ENCODE peak calls at places on chromosomes 1 and 21, in ten cellular contexts. E is cardiac muscle cell; N is fibroblast of pulmonary artery; R is GM12878; X is cardiac fibroblast; B is fibroblast of the aortic adventitia; F is mucosa of descending colon; G is dorsolateral prefrontal cortex; Y is CD8-positive, alpha-beta T cell; S is HFF-Myc. O is an unnamed sample.

GRCh38 chr1:237814319-237814924 is 76.3 kb downstream of the ZP4 start:
- DNase-seq in Y (no peak), X (peak; percentile 11), R (no peak), S (no peak), G (no peak), B (peak; percentile 0), E (peak; percentile 17), F (no peak), N (peak; percentile 19), O (peak; percentile 17)

GRCh38 chr1:229828461-229828860 is 202.4 kb downstream of the URB2 start:
- DNase-seq in Y (no peak), E (no peak), F (no peak), R (no peak), S (no peak), G (no peak), N (no peak), B (no peak), X (no peak), O (no peak)

GRCh38 chr1:15941044-15941840 is 34.7 kb downstream of the ZBTB17 start:
- DNase-seq in S (no peak), G (peak; percentile 20), E (no peak), Y (no peak), F (no peak), X (no peak), N (no peak), R (no peak), B (no peak), O (no peak)

GRCh38 chr1:183025782-183026774 is 2.9 kb downstream of the LAMC1 start:
- DNase-seq in E (no peak), S (no peak), B (peak; percentile 47), X (peak; percentile 34), F (no peak), G (no peak), N (no peak), Y (no peak), R (peak; percentile 51), O (peak; percentile 35)

GRCh38 chr1:220734571-220735326 is 13.4 kb upstream of the MTARC2 start:
- DNase-seq in N (peak; percentile 77), Y (no peak), G (no peak), E (no peak), F (peak; percentile 60), B (peak; percentile 73), S (peak; percentile 50), R (no peak), X (peak; percentile 85), O (peak; percentile 59)

GRCh38 chr1:218480691-218481099 is 135.6 kb downstream of the TGFB2 start:
- DNase-seq in E (no peak), Y (no peak), S (no peak), F (no peak), X (peak; percentile 91), B (peak; percentile 85), G (no peak), R (no peak), N (peak; percentile 72), O (peak; percentile 80)

GRCh38 chr1:211589782-211590721 is 11.1 kb upstream of the SLC30A1 start:
- DNase-seq in G (peak; percentile 33), N (peak; percentile 91), R (no peak), X (peak; percentile 85), E (no peak), Y (no peak), B (peak; percentile 91), F (peak; percentile 62), S (no peak), O (peak; percentile 86)

GRCh38 chr21:34126269-34126668 is 52.9 kb downstream of the MRPS6 start:
- DNase-seq in E (peak; percentile 35), F (no peak), G (no peak), X (peak; percentile 30), R (no peak), Y (no peak), S (peak; percentile 55), N (no peak), B (peak; percentile 21), O (peak; percentile 68)

GRCh38 chr1:52364235-52364839 is 1.7 kb downstream of the CC2D1B start:
- DNase-seq in Y (no peak), R (no peak), B (no peak), F (peak; percentile 44), S (no peak), N (no peak), E (no peak), G (no peak), X (no peak), O (no peak)

GRCh38 chr1:119435061-119435460 is 20.1 kb downstream of the HSD3B2 start:
- DNase-seq in Y (no peak), E (no peak), N (no peak), X (peak; percentile 6), B (no peak), F (no peak), R (no peak), G (no peak), S (no peak), O (peak; percentile 66)
- H3K4me3 ChIP-seq in Y (no peak overlapping the region), E (no peak overlapping the region), N (no peak overlapping the region), X (no peak overlapping the region), B (no peak overlapping the region), F (no peak overlapping the region), R (no peak overlapping the region), G (no peak overlapping the region), S (no peak overlapping the region), O (no peak overlapping the region)

DNA sequence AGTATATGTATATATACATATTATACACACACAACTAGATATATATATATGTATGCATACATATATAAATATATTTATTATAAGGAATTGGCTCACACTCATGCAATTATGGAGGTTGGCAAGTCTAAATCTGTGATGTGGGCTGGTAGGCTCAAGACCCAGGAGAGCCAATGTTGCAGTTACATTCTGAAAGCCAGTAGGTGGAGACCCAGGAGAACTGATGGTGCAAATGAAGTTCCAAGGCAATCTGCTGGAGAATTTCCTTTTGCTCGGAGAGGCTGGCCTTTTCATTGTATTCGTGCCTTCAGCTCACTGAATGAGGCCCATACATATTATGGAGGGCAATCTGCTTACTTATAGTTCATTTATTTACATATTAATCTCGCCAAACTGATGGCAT is 9.4 kb downstream of the IVL start:
- DNase-seq in S (no peak), G (no peak), E (peak; percentile 39), Y (no peak), F (no peak), B (peak; percentile 9), R (no peak), X (no peak), N (no peak), O (peak; percentile 7)
- TF ChIP-seq CTCF in S (no peak), G (peak; percentile 49), E (no peak), Y (no peak), F (no peak), B (peak; percentile 29), R (no peak), X (no peak), N (no peak), O (peak; percentile 22)

GRCh38 chr1:156665539-156665938 is 11.7 kb downstream of the NES start:
- DNase-seq in G (no peak), E (no peak), F (no peak), B (no peak), Y (no peak), X (no peak), S (no peak), R (no peak), N (no peak), O (no peak)
- H3K4me3 ChIP-seq in G (no peak overlapping the region), E (no peak overlapping the region), F (no peak overlapping the region), B (no peak overlapping the region), Y (no peak overlapping the region), X (no peak overlapping the region), S (no peak overlapping the region), R (no peak overlapping the region), N (no peak overlapping the region), O (no peak overlapping the region)

DNA sequence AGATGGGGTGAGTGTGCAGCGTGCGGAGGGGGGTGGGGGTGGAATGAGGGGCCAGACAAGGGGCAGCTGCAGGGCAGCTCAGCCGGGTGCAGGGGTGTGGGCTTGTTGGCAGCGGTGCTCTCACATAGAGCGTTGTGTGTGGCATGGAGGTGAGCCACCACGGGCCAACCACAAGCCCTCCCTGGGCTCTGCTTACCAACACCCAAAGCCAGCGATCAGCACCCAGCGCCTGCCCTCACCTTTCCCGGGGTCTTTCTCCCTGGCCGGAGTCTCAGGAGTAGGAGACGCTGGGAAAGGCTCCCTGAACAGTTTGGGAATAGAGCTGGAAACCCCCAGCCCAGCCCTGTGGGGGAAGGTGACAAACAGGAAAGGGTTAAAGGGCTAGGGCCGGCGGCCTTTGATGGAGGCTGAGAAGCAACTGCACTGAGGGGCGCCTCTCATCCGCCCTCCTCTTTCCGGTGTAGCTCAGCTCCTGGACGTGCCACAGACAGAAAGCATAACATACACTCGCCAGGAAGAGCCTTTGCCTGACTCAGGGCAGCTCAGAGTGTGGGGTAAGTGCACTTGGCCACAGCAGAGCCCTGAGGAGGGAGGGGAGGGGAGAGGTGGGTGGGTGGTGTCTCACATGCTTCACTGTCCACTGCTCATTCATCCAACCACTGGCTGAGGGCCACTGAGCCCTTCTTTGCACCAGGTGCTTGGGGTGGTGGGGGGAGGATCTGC is 577 bp downstream of the IKBKE start:
- DNase-seq in E (peak; percentile 73), F (peak; percentile 41), R (peak; percentile 68), S (no peak), N (peak; percentile 84), X (peak; percentile 81), Y (peak; percentile 80), G (no peak), B (peak; percentile 65), O (peak; percentile 84)
- TF ChIP-seq CTCF in E (no peak), F (no peak), R (no peak), S (no peak), N (no peak), X (no peak), Y (no peak), G (no peak), B (no peak), O (no peak)

GRCh38 chr1:212917134-212917485 is 33.2 kb upstream of the VASH2 start:
- DNase-seq in R (no peak), X (no peak), G (no peak), B (no peak), S (no peak), Y (no peak), E (no peak), N (no peak), F (no peak), O (no peak)
- H3K4me3 ChIP-seq in R (no peak overlapping the region), X (no peak overlapping the region), G (no peak overlapping the region), B (no peak overlapping the region), S (no peak overlapping the region), Y (no peak overlapping the region), E (no peak overlapping the region), N (no peak overlapping the region), F (no peak overlapping the region), O (no peak overlapping the region)